ENCODE peak calls at places on chromosomes 13 and 19, in six cellular contexts. G is GM12878, F is SK-N-SH, M is K562, D is HepG2, C is H1. B is an unnamed sample.

GRCh38 chr19:48868196-48868886 is at the start of gene PLEKHA4:
- DNase-seq in D (no peak), F (peak; percentile 63), C (peak; percentile 58), G (no peak), M (peak; percentile 41), B (no peak)

GRCh38 chr13:61144834-61145593 is 270.6 kb downstream of the PCDH20 start:
- DNase-seq in F (no peak), G (no peak), D (no peak), C (no peak), M (no peak), B (no peak)

GRCh38 chr13:25821761-25822160 is 230.1 kb downstream of the SHISA2 start:
- DNase-seq in D (no peak), M (no peak), C (no peak), F (no peak), G (no peak), B (no peak)

GRCh38 chr19:53196777-53197396 is 3.7 kb upstream of the ZNF665 start:
- DNase-seq in D (peak; percentile 50), C (peak; percentile 98), G (peak; percentile 26), M (peak; percentile 94), F (peak; percentile 99), B (peak; percentile 88)

GRCh38 chr13:97749174-97749573 is 204.3 kb upstream of the IPO5 start:
- DNase-seq in G (no peak), D (peak; percentile 9), C (no peak), F (no peak), M (no peak), B (no peak)

GRCh38 chr13:33536639-33537425 is 251.3 kb upstream of the STARD13 start:
- DNase-seq in G (no peak), F (no peak), M (no peak), C (no peak), D (no peak), B (no peak)

GRCh38 chr13:37211542-37211941 is 106.1 kb upstream of the CSNK1A1L start:
- DNase-seq in G (no peak), M (no peak), D (no peak), F (no peak), C (no peak), B (no peak)

GRCh38 chr19:10603084-10603872 is 16.2 kb upstream of the AP1M2 start:
- DNase-seq in D (no peak), M (peak; percentile 44), C (peak; percentile 57), G (peak; percentile 70), F (peak; percentile 53), B (peak; percentile 42)

GRCh38 chr13:111575719-111576118 is 255.3 kb downstream of the TEX29 start:
- DNase-seq in C (no peak), M (no peak), G (no peak), D (no peak), F (no peak), B (no peak)

GRCh38 chr13:26132756-26133155 is 80.9 kb upstream of the SHISA2 start:
- DNase-seq in D (no peak), G (no peak), F (no peak), M (peak; percentile 6), C (no peak), B (no peak)

GRCh38 chr19:572891-573825 is 762 bp downstream of the BSG start:
- DNase-seq in D (no peak), F (peak; percentile 69), M (no peak), G (no peak), C (no peak), B (peak; percentile 23)

GRCh38 chr13:110815471-110816204 is 99.2 kb downstream of the ANKRD10 start:
- DNase-seq in M (no peak), F (no peak), G (peak; percentile 13), D (no peak), C (peak; percentile 41), B (no peak)

GRCh38 chr13:34358811-34359513 is 541.0 kb downstream of the RFC3 start:
- DNase-seq in D (no peak), F (no peak), C (no peak), M (no peak), G (no peak), B (no peak)

GRCh38 chr19:41548954-41549688 is 26.8 kb upstream of the CEACAM21 start:
- DNase-seq in C (no peak), G (no peak), M (no peak), F (no peak), D (no peak), B (peak; percentile 69)

GRCh38 chr19:34654796-34655195 is 22.2 kb downstream of the SCGB2B2 start:
- DNase-seq in G (no peak), D (no peak), C (no peak), M (no peak), F (no peak), B (no peak)

GRCh38 chr13:113559061-113559460 is 25.5 kb upstream of the TFDP1 start:
- DNase-seq in M (no peak), D (no peak), F (no peak), C (peak; percentile 34), G (no peak), B (no peak)

GRCh38 chr13:95540848-95541247 is 11.7 kb upstream of the CLDN10 start:
- DNase-seq in D (no peak), C (no peak), G (no peak), M (no peak), F (no peak), B (no peak)

GRCh38 chr13:19179916-19180315 is 1.7 kb downstream of the TUBA3C start:
- DNase-seq in D (no peak), F (no peak), G (no peak), M (no peak), C (no peak), B (no peak)
- TF ChIP-seq GABPA in D (no peak), F (no peak), G (no peak), M (no peak), C (no peak), B (no peak)

GRCh38 chr19:17726136-17726741 is 7.0 kb downstream of the MAP1S start:
- DNase-seq in D (no peak), C (no peak), F (no peak), G (no peak), M (no peak), B (no peak)

GRCh38 chr19:17726914-17727773 is 7.9 kb downstream of the MAP1S start:
- DNase-seq in F (no peak), C (no peak), G (no peak), D (no peak), M (no peak), B (no peak)

GRCh38 chr19:17727843-17728242 is 8.6 kb downstream of the MAP1S start:
- DNase-seq in G (no peak), C (no peak), D (no peak), M (no peak), F (no peak), B (no peak)

GRCh38 chr19:17724655-17725054 is 5.4 kb downstream of the MAP1S start:
- DNase-seq in C (no peak), M (no peak), D (no peak), F (no peak), G (no peak), B (no peak)

GRCh38 chr19:17725422-17726078 is 6.3 kb downstream of the MAP1S start:
- DNase-seq in M (peak; percentile 42), G (no peak), F (peak; percentile 67), C (peak; percentile 86), D (no peak), B (no peak)
- TF ChIP-seq CTCF in M (peak; percentile 70), G (peak; percentile 32), F (peak; percentile 52), C (peak; percentile 85), D (peak; percentile 70), B (no peak)

DNA sequence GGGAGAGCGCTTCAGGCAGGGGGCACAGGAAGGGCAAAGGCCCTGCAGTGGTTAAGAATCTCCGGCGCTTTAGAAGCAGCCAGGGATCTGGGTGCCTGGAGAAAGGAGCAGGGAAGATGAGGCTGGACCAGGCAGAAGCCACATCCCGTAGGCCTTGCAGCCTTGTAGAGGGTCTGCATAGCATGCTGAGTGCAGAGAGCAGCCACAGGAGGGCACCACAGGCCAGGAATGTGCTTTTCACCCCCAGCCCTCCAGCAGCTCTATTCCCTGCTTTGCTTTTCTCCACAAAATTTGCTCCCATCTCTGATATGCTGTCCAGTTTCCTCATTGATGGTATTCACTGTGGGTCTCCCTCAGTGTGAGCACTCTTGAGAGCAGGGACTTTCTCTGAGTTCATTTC is 5.7 kb downstream of the WDR62 start:
- DNase-seq in F (peak; percentile 61), M (peak; percentile 68), G (no peak), C (peak; percentile 51), D (no peak), B (no peak)
- TF ChIP-seq GABPA in F (no peak), M (no peak), G (no peak), C (no peak), D (no peak), B (no peak)

GRCh38 chr19:33176670-33177416 is 17.3 kb upstream of the LRP3 start:
- DNase-seq in F (peak; percentile 97), G (peak; percentile 97), D (peak; percentile 97), C (peak; percentile 100), M (peak; percentile 99), B (peak; percentile 98)

GRCh38 chr19:33174186-33174585 is 19.9 kb upstream of the LRP3 start:
- DNase-seq in C (no peak), D (no peak), F (no peak), M (no peak), G (no peak), B (no peak)

GRCh38 chr19:33175156-33175782 is 18.9 kb upstream of the LRP3 start:
- DNase-seq in D (no peak), F (no peak), C (no peak), M (no peak), G (no peak), B (no peak)

GRCh38 chr19:33175886-33176669 is 18.1 kb upstream of the LRP3 start:
- DNase-seq in F (peak; percentile 75), C (peak; percentile 55), D (peak; percentile 61), G (no peak), M (peak; percentile 34), B (peak; percentile 36)

DNA sequence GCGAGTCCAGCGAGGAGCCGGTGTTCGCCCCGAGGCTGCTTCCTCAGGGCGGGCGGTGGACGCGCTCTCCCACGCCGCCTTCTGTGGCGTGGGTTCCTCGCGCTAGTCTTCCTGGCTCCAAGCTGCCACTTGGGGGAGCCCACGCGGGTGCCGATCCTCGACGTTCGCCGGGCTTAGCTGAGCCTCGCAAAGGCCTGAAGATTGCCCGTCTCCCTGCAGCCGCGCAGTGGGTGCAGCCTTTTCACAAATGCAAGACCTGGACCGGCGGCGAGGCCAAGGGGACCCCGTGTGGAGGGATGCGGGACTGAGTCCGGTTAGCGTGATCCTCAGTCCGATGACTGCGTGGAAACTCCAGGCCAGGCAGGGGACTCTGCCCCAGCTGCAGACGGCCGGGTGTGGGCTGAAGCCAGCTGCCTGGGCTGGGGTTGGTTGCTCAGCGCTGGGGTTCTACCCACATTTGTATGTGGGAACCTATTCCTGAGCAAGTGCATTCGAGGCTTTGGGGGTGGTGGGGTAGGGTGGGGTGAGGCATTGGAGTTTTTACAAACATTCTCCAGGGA is 16.6 kb upstream of the LRP3 start:
- DNase-seq in G (no peak), C (peak; percentile 63), D (peak; percentile 35), M (peak; percentile 55), F (peak; percentile 77), B (no peak)
- TF ChIP-seq CTCF in G (peak; percentile 30), C (peak; percentile 37), D (no peak), M (peak; percentile 44), F (peak; percentile 52), B (no peak)

DNA sequence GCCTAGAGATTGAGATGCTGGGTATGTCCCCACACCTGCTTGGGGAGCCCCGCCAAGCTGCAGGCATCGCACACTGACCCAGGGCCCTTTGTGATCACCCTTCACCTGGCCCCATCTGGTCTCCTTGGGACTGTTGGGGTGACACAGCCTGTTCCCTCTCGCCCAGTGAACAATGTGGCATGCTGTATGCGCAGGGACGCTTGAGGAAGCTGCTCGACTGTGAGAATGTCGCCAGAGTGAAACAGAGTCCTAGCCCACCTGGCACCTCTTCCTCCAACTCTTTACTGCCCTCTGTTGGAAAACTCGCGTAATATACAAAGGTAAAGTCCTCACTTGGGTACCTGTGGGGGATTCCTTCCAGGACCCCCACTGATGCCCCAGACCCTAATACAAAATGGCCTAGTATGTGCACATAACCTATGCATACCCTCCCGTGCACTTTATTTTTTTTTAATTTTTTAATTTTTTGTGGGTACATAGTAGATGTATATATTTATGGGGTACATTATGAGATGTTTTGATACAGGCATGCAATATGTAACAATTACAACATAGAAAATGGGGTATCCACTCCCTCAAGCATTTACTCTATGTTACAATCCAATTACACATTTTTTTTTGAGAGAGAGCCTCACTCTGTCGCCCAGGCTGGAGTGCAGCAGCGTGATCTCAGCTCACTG is 9.0 kb downstream of the BLOC1S3 start:
- DNase-seq in C (peak; percentile 61), M (peak; percentile 66), F (peak; percentile 67), D (peak; percentile 49), G (no peak), B (peak; percentile 32)
- TF ChIP-seq GABPA in C (no peak), M (no peak), F (no peak), D (no peak), G (no peak), B (no peak)